ENCODE peak calls at places on chromosomes 12 and 14, in nine cellular contexts. C is heart left ventricle, U is A549, O is adrenal gland, K is transverse colon, D is spleen, M is right lobe of liver, A is thyroid gland, I is vagina. B is an unnamed sample.

GRCh38 chr12:98738539-98738938 is 93.4 kb downstream of the APAF1 start:
- DNase-seq in C (no peak), U (no peak), O (no peak), K (no peak), D (no peak), M (no peak), A (no peak), I (no peak), B (no peak)

GRCh38 chr14:68510951-68511726 is 281.7 kb downstream of the ZFP36L1 start:
- DNase-seq in C (no peak), U (no peak), O (no peak), K (no peak), D (no peak), M (no peak), A (no peak), I (no peak), B (no peak)

GRCh38 chr12:122651520-122652224 is 51.5 kb downstream of the HCAR2 start:
- DNase-seq in C (no peak), U (no peak), O (no peak), K (no peak), D (no peak), M (no peak), A (no peak), I (no peak), B (peak)

GRCh38 chr12:122106891-122107660 is 28.5 kb downstream of the MLXIP start:
- DNase-seq in C (no peak), U (no peak), O (peak), K (peak), D (no peak), M (no peak), A (peak), I (no peak), B (no peak)

GRCh38 chr14:24332094-24332983 is 2.5 kb downstream of the ADCY4 start:
- DNase-seq in C (no peak), U (peak), O (peak), K (peak), D (peak), M (peak), A (peak), I (no peak), B (peak)

GRCh38 chr14:89202413-89202812 is 214.6 kb downstream of the FOXN3 start:
- DNase-seq in C (no peak), U (no peak), O (no peak), K (no peak), D (no peak), M (no peak), A (no peak), I (no peak), B (no peak)

GRCh38 chr12:64566882-64567517 is 43.3 kb upstream of the RASSF3 start:
- DNase-seq in C (no peak), U (no peak), O (peak), K (no peak), D (no peak), M (no peak), A (no peak), I (no peak), B (no peak)

GRCh38 chr14:66850258-66850897 is 338.9 kb upstream of the GARIN2 start:
- DNase-seq in C (no peak), U (no peak), O (no peak), K (no peak), D (no peak), M (no peak), A (no peak), I (no peak), B (no peak)

GRCh38 chr14:89425931-89426330 is 8.9 kb upstream of the FOXN3 start:
- DNase-seq in C (no peak), U (no peak), O (no peak), K (peak), D (no peak), M (no peak), A (no peak), I (no peak), B (no peak)

GRCh38 chr12:48084066-48084465 is 21.8 kb downstream of the SENP1 start:
- DNase-seq in C (no peak), U (peak), O (no peak), K (no peak), D (no peak), M (no peak), A (no peak), I (no peak), B (no peak)

GRCh38 chr12:10867381-10867780 is 16.7 kb downstream of the PRH1 start:
- DNase-seq in C (no peak), U (no peak), O (no peak), K (no peak), D (no peak), M (no peak), A (no peak), I (no peak), B (no peak)

GRCh38 chr14:105375635-105376057 is 22.7 kb upstream of the TEX22 start:
- DNase-seq in C (no peak), U (no peak), O (no peak), K (no peak), D (no peak), M (no peak), A (no peak), I (no peak), B (no peak)

GRCh38 chr14:101595887-101596721 is 34.8 kb downstream of the DIO3 start:
- DNase-seq in C (no peak), U (no peak), O (no peak), K (peak), D (peak), M (no peak), A (no peak), I (peak), B (no peak)

GRCh38 chr12:104480826-104481457 is 24.2 kb downstream of the CHST11 start:
- DNase-seq in C (peak), U (no peak), O (peak), K (peak), D (peak), M (peak), A (no peak), I (no peak), B (no peak)

GRCh38 chr14:68979722-68980552 is 835 bp upstream of the ACTN1 start:
- DNase-seq in C (peak), U (peak), O (peak), K (peak), D (peak), M (peak), A (peak), I (no peak), B (peak)

GRCh38 chr12:8780389-8780788 is 42.0 kb upstream of the A2ML1 start:
- DNase-seq in C (no peak), U (peak), O (no peak), K (no peak), D (no peak), M (no peak), A (no peak), I (no peak), B (peak)

GRCh38 chr14:101561145-101561896 is at the start of gene DIO3:
- DNase-seq in C (peak), U (no peak), O (no peak), K (peak), D (peak), M (peak), A (no peak), I (no peak), B (peak)

GRCh38 chr14:53967606-53968005 is 11.0 kb upstream of the BMP4 start:
- DNase-seq in C (no peak), U (no peak), O (peak), K (no peak), D (no peak), M (no peak), A (peak), I (no peak), B (no peak)

GRCh38 chr14:100530270-100531072 is 56.7 kb downstream of the BEGAIN start:
- DNase-seq in C (peak), U (no peak), O (peak), K (no peak), D (peak), M (peak), A (no peak), I (no peak), B (no peak)

GRCh38 chr12:80580254-80580653 is 127.2 kb upstream of the MYF6 start:
- DNase-seq in C (no peak), U (no peak), O (no peak), K (no peak), D (no peak), M (no peak), A (no peak), I (no peak), B (no peak)

GRCh38 chr14:99855271-99855670 is 62.1 kb downstream of the EML1 start:
- DNase-seq in C (no peak), U (no peak), O (no peak), K (no peak), D (no peak), M (no peak), A (no peak), I (no peak), B (no peak)

GRCh38 chr14:80844872-80845271 is 96.7 kb downstream of the CEP128 start:
- DNase-seq in C (no peak), U (no peak), O (no peak), K (no peak), D (no peak), M (no peak), A (no peak), I (no peak), B (no peak)

GRCh38 chr14:91805659-91806058 is 61.7 kb downstream of the TC2N start:
- DNase-seq in C (no peak), U (no peak), O (no peak), K (no peak), D (no peak), M (no peak), A (no peak), I (no peak), B (no peak)

GRCh38 chr12:68236421-68237059 is 10.9 kb upstream of the IL26 start:
- DNase-seq in C (no peak), U (no peak), O (no peak), K (no peak), D (no peak), M (no peak), A (no peak), I (no peak), B (no peak)

GRCh38 chr14:96357216-96357615 is 5.9 kb downstream of the ATG2B start:
- DNase-seq in C (no peak), U (no peak), O (no peak), K (no peak), D (no peak), M (no peak), A (no peak), I (no peak), B (no peak)

GRCh38 chr12:113135178-113136127 is at the start of gene RASAL1:
- DNase-seq in C (no peak), U (peak), O (peak), K (peak), D (peak), M (peak), A (peak), I (no peak), B (no peak)

GRCh38 chr12:115870021-115870420 is 407.5 kb downstream of the MED13L start:
- DNase-seq in C (no peak), U (no peak), O (no peak), K (no peak), D (no peak), M (no peak), A (no peak), I (no peak), B (no peak)

GRCh38 chr14:57754558-57754957 is 111.3 kb downstream of the SLC35F4 start:
- DNase-seq in C (no peak), U (no peak), O (no peak), K (no peak), D (no peak), M (no peak), A (no peak), I (no peak), B (no peak)

GRCh38 chr14:21486640-21487087 is 9.7 kb downstream of the TOX4 start:
- DNase-seq in C (no peak), U (no peak), O (no peak), K (no peak), D (no peak), M (no peak), A (no peak), I (no peak), B (no peak)

GRCh38 chr14:40273417-40273816 is 841.2 kb upstream of the FBXO33 start:
- DNase-seq in C (no peak), U (no peak), O (no peak), K (no peak), D (no peak), M (no peak), A (no peak), I (no peak), B (no peak)

GRCh38 chr12:22271036-22271435 is 63.5 kb downstream of the ST8SIA1 start:
- DNase-seq in C (no peak), U (peak), O (no peak), K (no peak), D (no peak), M (no peak), A (no peak), I (no peak), B (no peak)

GRCh38 chr14:73991097-73991496 is 28.0 kb downstream of the ENTPD5 start:
- DNase-seq in C (no peak), U (no peak), O (no peak), K (no peak), D (no peak), M (no peak), A (no peak), I (no peak), B (no peak)

GRCh38 chr12:45343269-45344051 is 127.6 kb downstream of the ANO6 start:
- DNase-seq in C (no peak), U (no peak), O (no peak), K (no peak), D (no peak), M (no peak), A (no peak), I (no peak), B (no peak)

GRCh38 chr12:2323538-2324261 is 270.9 kb downstream of the CACNA1C start:
- DNase-seq in C (no peak), U (no peak), O (no peak), K (no peak), D (no peak), M (no peak), A (no peak), I (no peak), B (no peak)

GRCh38 chr12:91620949-91621348 is 438.3 kb upstream of the DCN start:
- DNase-seq in C (no peak), U (no peak), O (no peak), K (no peak), D (no peak), M (no peak), A (no peak), I (no peak), B (no peak)

GRCh38 chr14:24817638-24818053 is 183.7 kb upstream of the GZMB start:
- DNase-seq in C (no peak), U (peak), O (no peak), K (peak), D (no peak), M (no peak), A (no peak), I (no peak), B (no peak)

GRCh38 chr12:124786065-124786964 is 77.3 kb downstream of the SCARB1 start:
- DNase-seq in C (peak), U (peak), O (peak), K (peak), D (no peak), M (no peak), A (peak), I (no peak), B (peak)

GRCh38 chr12:73465106-73465505 is 1072.5 kb upstream of the ATXN7L3B start:
- DNase-seq in C (no peak), U (no peak), O (no peak), K (no peak), D (no peak), M (no peak), A (no peak), I (no peak), B (no peak)

DNA sequence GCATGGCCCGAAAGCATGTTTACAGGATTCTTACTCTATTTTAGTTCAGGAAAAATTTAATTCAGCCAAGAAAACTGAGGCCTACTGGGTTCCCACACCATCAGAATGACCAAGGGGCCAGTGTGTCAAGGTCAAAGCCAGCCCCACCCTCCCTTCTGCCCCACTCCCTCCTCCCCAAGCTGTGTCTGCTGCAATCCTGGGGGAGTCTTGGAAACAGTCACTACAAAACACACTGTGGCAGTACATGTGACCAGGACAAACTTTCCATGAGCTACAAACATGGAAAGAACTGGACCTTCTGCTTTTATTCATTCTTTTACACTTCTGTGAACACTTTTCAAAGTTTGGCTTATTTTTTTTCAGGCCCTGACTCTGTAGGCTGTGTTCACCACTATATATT is 1228.8 kb upstream of the TMEM132C start:
- DNase-seq in C (no peak), U (no peak), O (no peak), K (no peak), D (no peak), M (no peak), A (no peak), I (no peak), B (no peak)
- TF ChIP-seq POLR2A in C (no peak), U (no peak), O (no peak), K (no peak), D (no peak), M (no peak), A (no peak), I (no peak), B (no peak)

GRCh38 chr12:32211769-32212156 is 105.1 kb downstream of the BICD1 start:
- DNase-seq in C (no peak), U (no peak), O (no peak), K (no peak), D (no peak), M (no peak), A (no peak), I (no peak), B (no peak)

GRCh38 chr12:32217354-32218310 is 111.0 kb downstream of the BICD1 start:
- DNase-seq in C (no peak), U (peak), O (peak), K (peak), D (no peak), M (no peak), A (no peak), I (no peak), B (no peak)

GRCh38 chr12:32211066-32211768 is 104.6 kb downstream of the BICD1 start:
- DNase-seq in C (no peak), U (no peak), O (no peak), K (no peak), D (no peak), M (no peak), A (no peak), I (no peak), B (no peak)

DNA sequence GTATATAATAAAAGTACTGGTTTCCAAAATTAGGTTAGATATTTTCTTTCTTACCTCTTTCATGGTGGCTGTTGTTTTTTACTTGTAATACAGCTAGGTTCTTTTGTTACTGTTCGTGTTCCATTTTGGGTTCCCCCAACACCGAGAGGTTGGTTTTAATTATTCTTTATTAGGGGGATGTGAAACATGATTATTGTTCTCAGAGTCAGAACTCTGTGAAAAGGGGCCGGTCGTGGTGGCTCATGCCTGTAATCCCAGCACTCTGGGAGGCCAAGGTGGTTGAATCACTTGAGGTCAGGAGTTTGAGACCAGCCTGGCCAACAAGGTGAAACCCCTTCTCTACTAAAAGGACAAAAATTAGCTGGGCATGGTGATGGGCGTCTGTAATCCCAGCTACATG is 108.1 kb downstream of the BICD1 start:
- DNase-seq in C (no peak), U (no peak), O (no peak), K (no peak), D (no peak), M (no peak), A (no peak), I (no peak), B (no peak)
- TF ChIP-seq CTCF in C (no peak), U (no peak), O (no peak), K (no peak), D (no peak), M (no peak), A (no peak), I (no peak), B (no peak)

GRCh38 chr14:94624537-94625352 is 12.6 kb downstream of the SERPINA3 start:
- DNase-seq in C (no peak), U (no peak), O (no peak), K (no peak), D (no peak), M (no peak), A (no peak), I (no peak), B (no peak)
- TF ChIP-seq POLR2A in C (no peak), U (no peak), O (no peak), K (no peak), D (no peak), M (no peak), A (no peak), I (no peak), B (no peak)

DNA sequence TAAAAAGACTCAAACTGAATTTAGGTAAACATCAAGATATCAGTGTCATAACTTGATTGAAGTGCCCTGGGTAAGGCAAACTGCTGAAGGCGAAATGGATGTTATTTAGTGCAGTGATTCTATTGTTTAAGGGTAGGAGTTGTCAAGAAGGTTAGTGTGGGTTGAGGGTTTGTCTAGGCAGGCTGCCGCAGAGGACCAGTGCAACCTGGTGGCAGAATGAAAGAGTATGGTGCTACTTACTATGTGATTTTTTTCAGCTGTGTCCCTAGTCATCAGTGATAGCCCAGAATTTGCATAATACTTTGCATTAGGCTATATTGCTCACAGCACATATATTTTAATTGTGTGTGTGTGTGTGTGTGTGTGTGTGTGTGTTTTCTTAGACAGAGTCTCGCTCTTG is 1127.0 kb downstream of the GALC start:
- DNase-seq in C (no peak), U (no peak), O (no peak), K (no peak), D (no peak), M (no peak), A (no peak), I (no peak), B (no peak)
- TF ChIP-seq CTCF in C (no peak), U (no peak), O (no peak), K (no peak), D (no peak), M (no peak), A (no peak), I (no peak), B (no peak)

GRCh38 chr14:61280092-61280525 is 1.0 kb downstream of the TMEM30B start:
- DNase-seq in C (peak), U (no peak), O (peak), K (peak), D (no peak), M (peak), A (no peak), I (no peak), B (peak)

GRCh38 chr14:61282746-61283145 is 1.6 kb upstream of the TMEM30B start:
- DNase-seq in C (no peak), U (no peak), O (no peak), K (no peak), D (no peak), M (no peak), A (no peak), I (no peak), B (no peak)

GRCh38 chr14:61280526-61281185 is 482 bp downstream of the TMEM30B start:
- DNase-seq in C (peak), U (peak), O (peak), K (peak), D (peak), M (peak), A (peak), I (no peak), B (peak)

GRCh38 chr14:61281911-61282310 is 773 bp upstream of the TMEM30B start:
- DNase-seq in C (no peak), U (no peak), O (no peak), K (no peak), D (no peak), M (no peak), A (no peak), I (no peak), B (no peak)

GRCh38 chr14:61281186-61281676 is at the start of gene TMEM30B:
- DNase-seq in C (peak), U (no peak), O (no peak), K (peak), D (peak), M (peak), A (peak), I (no peak), B (peak)
- TF ChIP-seq POLR2A in C (no peak), U (no peak), O (no peak), K (peak), D (no peak), M (no peak), A (peak), I (no peak), B (peak)

DNA sequence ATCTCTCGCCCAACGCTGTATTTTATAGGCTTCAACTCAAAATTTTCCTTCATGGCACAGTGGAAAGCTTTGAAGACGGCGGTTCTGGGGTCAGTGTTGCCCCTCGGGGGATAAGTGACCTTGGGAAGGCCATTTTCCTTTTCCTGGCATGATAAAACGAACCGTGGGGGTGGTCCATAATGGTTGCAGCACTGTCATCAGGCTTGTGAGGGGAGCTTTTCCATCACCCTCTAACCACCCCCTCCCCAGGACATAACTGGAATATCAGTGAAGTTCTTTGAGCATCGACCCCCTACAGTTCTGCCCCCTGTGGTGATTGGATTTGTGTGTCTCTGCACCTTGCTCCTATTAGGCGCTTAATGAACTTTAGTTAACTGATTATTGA is 16.0 kb downstream of the FOS start:
- DNase-seq in C (no peak), U (peak), O (no peak), K (no peak), D (no peak), M (no peak), A (no peak), I (no peak), B (no peak)
- TF ChIP-seq CTCF in C (no peak), U (no peak), O (no peak), K (peak), D (no peak), M (no peak), A (peak), I (no peak), B (no peak)